ENCODE peak calls at places on chromosomes 5 and 9, in six cellular contexts. G is Caco-2, Z is psoas muscle, W is ascending aorta, T is mucosa of descending colon, A is K562. B is an unnamed sample.

GRCh38 chr5:28543699-28544098 is 1505.3 kb upstream of the CDH9 start:
- DNase-seq in G (no peak), Z (no peak), W (no peak), T (no peak), A (no peak), B (no peak)

GRCh38 chr5:119435436-119436132 is 16.7 kb upstream of the HSD17B4 start:
- DNase-seq in G (no peak), Z (peak; percentile 57), W (peak; percentile 74), T (peak; percentile 80), A (peak; percentile 81), B (peak; percentile 77)

GRCh38 chr9:134325813-134326753 is at the start of gene RXRA:
- DNase-seq in G (peak; percentile 90), Z (peak; percentile 95), W (peak; percentile 87), T (peak; percentile 88), A (peak; percentile 86), B (peak; percentile 94)

GRCh38 chr5:73311291-73312110 is 137.1 kb downstream of the FOXD1 start:
- DNase-seq in G (no peak), Z (peak; percentile 71), W (peak; percentile 86), T (no peak), A (no peak), B (peak; percentile 66)

GRCh38 chr9:105957830-105958229 is 263.5 kb downstream of the TMEM38B start:
- DNase-seq in G (no peak), Z (no peak), W (no peak), T (no peak), A (no peak), B (no peak)

GRCh38 chr9:108234811-108235210 is 621.0 kb downstream of the ACTL7B start:
- DNase-seq in G (no peak), Z (no peak), W (no peak), T (no peak), A (no peak), B (no peak)

GRCh38 chr9:137295313-137296213 is 6.5 kb downstream of the NRARP start:
- DNase-seq in G (no peak), Z (no peak), W (no peak), T (peak; percentile 64), A (peak; percentile 75), B (no peak)

GRCh38 chr5:146643805-146644204 is 127.8 kb upstream of the GPR151 start:
- DNase-seq in G (no peak), Z (no peak), W (no peak), T (no peak), A (no peak), B (no peak)

GRCh38 chr9:121498487-121499176 is 1.0 kb downstream of the GGTA1 start:
- DNase-seq in G (no peak), Z (peak; percentile 63), W (peak; percentile 78), T (no peak), A (no peak), B (peak; percentile 60)

GRCh38 chr5:143197260-143197656 is 206.2 kb downstream of the NR3C1 start:
- DNase-seq in G (no peak), Z (no peak), W (no peak), T (no peak), A (no peak), B (no peak)

GRCh38 chr5:102762095-102762534 is 7.0 kb downstream of the PAM start:
- DNase-seq in G (no peak), Z (no peak), W (no peak), T (no peak), A (no peak), B (no peak)

GRCh38 chr9:76216161-76216649 is 178.0 kb downstream of the RFK start:
- DNase-seq in G (no peak), Z (no peak), W (no peak), T (no peak), A (no peak), B (no peak)

GRCh38 chr9:5953743-5954707 is 61.4 kb downstream of the RANBP6 start:
- DNase-seq in G (no peak), Z (no peak), W (no peak), T (no peak), A (peak; percentile 51), B (no peak)

GRCh38 chr5:175235251-175235963 is 208.6 kb downstream of the DRD1 start:
- DNase-seq in G (no peak), Z (no peak), W (no peak), T (no peak), A (no peak), B (no peak)

GRCh38 chr9:72386186-72386585 is 21.2 kb upstream of the ZFAND5 start:
- DNase-seq in G (no peak), Z (no peak), W (no peak), T (no peak), A (no peak), B (no peak)

GRCh38 chr9:35820076-35820475 is 5.2 kb upstream of the HINT2 start:
- DNase-seq in G (no peak), Z (no peak), W (no peak), T (no peak), A (no peak), B (no peak)

GRCh38 chr5:73448072-73448432 is 525 bp downstream of the FOXD1 start:
- DNase-seq in G (no peak), Z (no peak), W (peak; percentile 65), T (peak; percentile 48), A (peak; percentile 44), B (no peak)

GRCh38 chr5:159337291-159337974 is 7.1 kb upstream of the IL12B start:
- DNase-seq in G (no peak), Z (no peak), W (no peak), T (no peak), A (peak; percentile 38), B (no peak)

GRCh38 chr5:111699324-111699723 is 57.7 kb downstream of the NREP start:
- DNase-seq in G (no peak), Z (no peak), W (no peak), T (no peak), A (no peak), B (no peak)

GRCh38 chr9:132201139-132201538 is 39.3 kb downstream of the NTNG2 start:
- DNase-seq in G (no peak), Z (no peak), W (no peak), T (no peak), A (no peak), B (no peak)

GRCh38 chr9:4117835-4118610 is 181.8 kb downstream of the GLIS3 start:
- DNase-seq in G (no peak), Z (peak; percentile 47), W (no peak), T (no peak), A (peak; percentile 52), B (peak; percentile 36)

GRCh38 chr9:100099722-100100042 is 639 bp downstream of the INVS start:
- DNase-seq in G (peak; percentile 43), Z (no peak), W (no peak), T (peak; percentile 47), A (peak; percentile 41), B (peak; percentile 31)

GRCh38 chr5:87887247-87887646 is 381.4 kb downstream of the TMEM161B start:
- DNase-seq in G (no peak), Z (no peak), W (no peak), T (no peak), A (no peak), B (no peak)

GRCh38 chr9:1460143-1460769 is 410.1 kb downstream of the DMRT2 start:
- DNase-seq in G (no peak), Z (no peak), W (no peak), T (no peak), A (peak; percentile 1), B (no peak)

GRCh38 chr9:78144008-78144381 is 91.9 kb upstream of the CEP78 start:
- DNase-seq in G (no peak), Z (no peak), W (no peak), T (no peak), A (no peak), B (no peak)

GRCh38 chr9:16068476-16068875 is 515.6 kb downstream of the CCDC171 start:
- DNase-seq in G (no peak), Z (no peak), W (no peak), T (no peak), A (no peak), B (no peak)

GRCh38 chr5:757931-758697 is 26.4 kb downstream of the ZDHHC11B start:
- DNase-seq in G (peak; percentile 30), Z (peak; percentile 72), W (peak; percentile 63), T (peak; percentile 61), A (no peak), B (peak; percentile 91)

GRCh38 chr5:57298985-57299491 is 125.2 kb downstream of the GPBP1 start:
- DNase-seq in G (no peak), Z (no peak), W (peak; percentile 63), T (no peak), A (peak; percentile 68), B (no peak)

GRCh38 chr5:6719896-6720560 is 6.8 kb downstream of the TENT4A start:
- DNase-seq in G (no peak), Z (no peak), W (peak; percentile 52), T (no peak), A (no peak), B (no peak)

GRCh38 chr5:61020415-61020814 is 75.4 kb downstream of the NDUFAF2 start:
- DNase-seq in G (no peak), Z (no peak), W (no peak), T (no peak), A (peak; percentile 6), B (no peak)

DNA sequence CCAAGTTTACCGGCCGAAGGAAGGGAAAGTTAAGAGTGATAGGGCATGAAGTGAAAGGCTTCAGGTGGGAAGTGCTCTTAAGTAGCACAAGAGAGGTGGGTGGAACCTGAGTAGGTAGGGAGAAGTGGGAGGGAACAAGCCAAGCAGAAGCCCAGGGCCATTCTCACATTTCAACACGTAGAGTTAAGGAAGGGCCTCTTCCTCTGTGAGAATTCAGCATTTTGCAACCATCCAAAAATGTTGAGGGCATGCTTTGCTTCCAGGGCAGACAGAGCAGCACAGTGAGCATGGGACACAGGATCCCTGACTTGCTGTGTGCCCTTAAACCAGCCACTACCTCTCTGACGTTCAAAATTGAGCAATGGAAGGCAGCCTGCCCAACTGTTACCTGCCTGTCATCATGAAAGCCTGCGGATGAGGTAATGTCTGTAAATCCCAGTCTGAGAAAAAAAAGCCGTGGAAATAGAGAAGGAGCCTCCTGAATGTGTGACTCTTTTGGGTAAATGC is 3.3 kb downstream of the CYFIP2 start:
- DNase-seq in G (no peak), Z (no peak), W (no peak), T (no peak), A (no peak), B (no peak)
- H3K4me1 ChIP-seq in G (no peaks in the 10 kb centered on the region), Z (peaks cover 16% of the 10 kb centered on the region), W (no peaks in the 10 kb centered on the region), T (peaks cover 16% of the 10 kb centered on the region), A (peaks cover 17% of the 10 kb centered on the region), B (peaks cover 50% of the 10 kb centered on the region)

GRCh38 chr5:116265506-116265905 is 180.7 kb downstream of the COMMD10 start:
- DNase-seq in G (no peak), Z (no peak), W (no peak), T (no peak), A (no peak), B (no peak)
- H3K36me3 ChIP-seq in G (no peaks in the 10 kb centered on the region), Z (no peaks in the 10 kb centered on the region), W (peaks cover 7% of the 10 kb centered on the region), T (no peaks in the 10 kb centered on the region), A (no peaks in the 10 kb centered on the region), B (no peaks in the 10 kb centered on the region)

DNA sequence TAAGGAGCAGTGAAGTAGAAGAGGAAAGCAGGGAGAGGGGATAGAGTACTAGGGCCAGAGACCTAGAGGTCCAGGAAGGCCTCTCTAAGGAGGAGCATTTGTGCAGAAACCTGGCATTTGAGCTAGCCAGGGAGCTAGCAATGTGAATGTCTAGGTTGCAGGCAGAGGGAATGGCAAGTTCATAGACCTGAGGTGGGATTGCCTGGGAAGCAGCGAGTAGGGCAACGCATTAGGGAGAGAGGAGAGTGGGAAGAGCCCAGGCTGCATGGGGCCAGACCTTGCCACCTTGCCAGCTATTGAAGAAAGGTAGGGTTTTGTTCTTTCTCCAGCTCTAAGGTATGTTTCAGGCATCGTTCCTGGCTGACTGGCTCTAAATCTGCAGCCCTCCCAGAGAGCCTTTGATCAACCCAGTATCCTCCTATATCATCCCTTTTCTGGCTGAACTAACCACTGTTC is 54.0 kb downstream of the SLC22A5 start:
- DNase-seq in G (no peak), Z (no peak), W (no peak), T (no peak), A (no peak), B (no peak)
- H3K4me1 ChIP-seq in G (peaks cover 36% of the 10 kb centered on the region), Z (peaks cover 96% of the 10 kb centered on the region), W (peaks cover 23% of the 10 kb centered on the region), T (peaks cover 99% of the 10 kb centered on the region), A (peaks cover 82% of the 10 kb centered on the region), B (peaks cover 90% of the 10 kb centered on the region)

GRCh38 chr5:150007050-150007449 is 6.5 kb downstream of the HMGXB3 start:
- DNase-seq in G (no peak), Z (no peak), W (no peak), T (no peak), A (no peak), B (no peak)
- H3K36me3 ChIP-seq in G (peaks cover 11% of the 10 kb centered on the region), Z (peaks cover 82% of the 10 kb centered on the region), W (peaks cover 58% of the 10 kb centered on the region), T (no peaks in the 10 kb centered on the region), A (peaks cover 95% of the 10 kb centered on the region), B (peaks cover 22% of the 10 kb centered on the region)

B was measured in heart left ventricle.